ENCODE peak calls at places on chromosomes 11 and 22, in six cellular contexts. Q is AG09309, P is nephron progenitor cell, O is endodermal cell, F is pancreas, I is OCI-LY7. J is an unnamed sample.
A peak's percentile ranks its signal among the peaks of the same experiment; 100 is the strongest.

GRCh38 chr11:128819198-128819597 is 47.9 kb downstream of the KCNJ1 start:
- DNase-seq in P (no peak), F (no peak), I (no peak), Q (no peak), O (no peak), J (no peak)

GRCh38 chr11:8338138-8338537 is 74.5 kb upstream of the LMO1 start:
- DNase-seq in I (peak; percentile 21), F (peak; percentile 23), P (peak; percentile 74), O (peak; percentile 93), Q (no peak), J (peak; percentile 19)

GRCh38 chr11:119109843-119110242 is 2.7 kb downstream of the C2CD2L start:
- DNase-seq in O (no peak), P (no peak), Q (no peak), I (no peak), F (no peak), J (no peak)

GRCh38 chr11:45913514-45913913 is 4.2 kb downstream of the PEX16 start:
- DNase-seq in F (no peak), Q (no peak), I (no peak), P (no peak), O (no peak), J (no peak)

GRCh38 chr11:66745356-66746235 is 16.6 kb upstream of the SPTBN2 start:
- DNase-seq in O (no peak), P (peak; percentile 16), F (no peak), I (peak; percentile 81), Q (no peak), J (no peak)

GRCh38 chr22:49761836-49762235 is 65.8 kb downstream of the BRD1 start:
- DNase-seq in Q (no peak), P (no peak), O (no peak), I (no peak), F (no peak), J (no peak)

GRCh38 chr11:67410369-67410831 is 5.1 kb upstream of the CARNS1 start:
- DNase-seq in O (no peak), F (no peak), I (no peak), P (no peak), Q (no peak), J (no peak)

GRCh38 chr22:21970800-21971617 is 11.6 kb downstream of the TOP3B start:
- DNase-seq in F (no peak), I (no peak), O (no peak), Q (no peak), P (no peak), J (no peak)

GRCh38 chr22:19143967-19144400 is 467 bp downstream of the ESS2 start:
- DNase-seq in F (no peak), I (peak; percentile 17), Q (no peak), P (no peak), O (no peak), J (no peak)

GRCh38 chr22:38614331-38615122 is 41.7 kb downstream of the FAM227A start:
- DNase-seq in I (no peak), P (no peak), F (no peak), Q (no peak), O (no peak), J (no peak)

GRCh38 chr22:42773161-42773560 is 52.5 kb upstream of the A4GALT start:
- DNase-seq in F (no peak), I (peak; percentile 34), O (peak; percentile 67), P (no peak), Q (no peak), J (no peak)

GRCh38 chr22:23553438-23553837 is 26.7 kb downstream of the IGLL1 start:
- DNase-seq in P (no peak), I (no peak), O (no peak), F (no peak), Q (no peak), J (no peak)

GRCh38 chr11:1669546-1670218 is 27.3 kb upstream of the KRTAP5-6 start:
- DNase-seq in Q (no peak), P (no peak), F (no peak), O (no peak), I (no peak), J (no peak)

GRCh38 chr11:6992457-6993431 is 27.4 kb downstream of the ZNF214 start:
- DNase-seq in I (no peak), Q (peak; percentile 84), F (no peak), O (no peak), P (no peak), J (peak; percentile 94)

GRCh38 chr22:48536691-48537591 is 1290.7 kb downstream of the BRD1 start:
- DNase-seq in F (peak; percentile 67), O (no peak), P (no peak), I (no peak), Q (no peak), J (no peak)

GRCh38 chr22:45880732-45881523 is 96.0 kb downstream of the WNT7B start:
- DNase-seq in O (peak; percentile 52), P (peak; percentile 46), Q (no peak), F (no peak), I (no peak), J (no peak)
- TF ChIP-seq CTCF in O (no peak), P (peak; percentile 7), Q (no peak), F (no peak), I (no peak), J (no peak)

GRCh38 chr11:17353228-17354021 is 1.8 kb downstream of the NCR3LG1 start:
- DNase-seq in F (peak; percentile 59), P (peak; percentile 75), I (peak; percentile 69), Q (no peak), O (peak; percentile 91), J (peak; percentile 79)

GRCh38 chr11:17351510-17352176 is at the start of gene NCR3LG1:
- DNase-seq in O (peak; percentile 78), P (peak; percentile 51), I (peak; percentile 42), F (peak; percentile 29), Q (no peak), J (peak; percentile 67)

GRCh38 chr11:17352925-17353227 is 1.3 kb downstream of the NCR3LG1 start:
- DNase-seq in Q (no peak), F (peak; percentile 25), O (peak; percentile 66), P (peak; percentile 22), I (peak; percentile 65), J (no peak)

GRCh38 chr11:17350455-17351170 is 987 bp upstream of the NCR3LG1 start:
- DNase-seq in O (no peak), I (no peak), P (no peak), F (no peak), Q (no peak), J (no peak)

GRCh38 chr11:17351171-17351509 is 460 bp upstream of the NCR3LG1 start:
- DNase-seq in O (no peak), F (no peak), Q (no peak), P (no peak), I (no peak), J (no peak)
- TF ChIP-seq CTCF in O (peak; percentile 60), F (no peak), Q (peak; percentile 25), P (no peak), I (peak; percentile 55), J (no peak)

GRCh38 chr11:35262735-35263134 is 123.8 kb downstream of the CD44 start:
- DNase-seq in I (no peak), P (no peak), O (no peak), F (no peak), Q (no peak), J (no peak)

GRCh38 chr11:35257287-35257686 is 118.3 kb downstream of the CD44 start:
- DNase-seq in O (no peak), F (no peak), I (no peak), Q (no peak), P (no peak), J (no peak)

GRCh38 chr11:35259529-35259928 is 120.6 kb downstream of the CD44 start:
- DNase-seq in F (no peak), P (no peak), I (no peak), O (no peak), Q (no peak), J (no peak)

GRCh38 chr11:35260342-35260985 is 121.5 kb downstream of the CD44 start:
- DNase-seq in F (no peak), I (no peak), O (no peak), Q (peak; percentile 54), P (no peak), J (peak; percentile 90)

GRCh38 chr11:35261197-35261596 is 122.2 kb downstream of the CD44 start:
- DNase-seq in O (no peak), F (no peak), I (no peak), Q (no peak), P (no peak), J (no peak)
- TF ChIP-seq CTCF in O (no peak), F (no peak), I (no peak), Q (no peak), P (no peak), J (no peak)

GRCh38 chr11:16295592-16295991 is 60.8 kb downstream of the SOX6 start:
- DNase-seq in Q (no peak), O (no peak), I (no peak), F (no peak), P (no peak), J (no peak)
- TF ChIP-seq CTCF in Q (no peak), O (no peak), I (no peak), F (no peak), P (no peak), J (no peak)

DNA sequence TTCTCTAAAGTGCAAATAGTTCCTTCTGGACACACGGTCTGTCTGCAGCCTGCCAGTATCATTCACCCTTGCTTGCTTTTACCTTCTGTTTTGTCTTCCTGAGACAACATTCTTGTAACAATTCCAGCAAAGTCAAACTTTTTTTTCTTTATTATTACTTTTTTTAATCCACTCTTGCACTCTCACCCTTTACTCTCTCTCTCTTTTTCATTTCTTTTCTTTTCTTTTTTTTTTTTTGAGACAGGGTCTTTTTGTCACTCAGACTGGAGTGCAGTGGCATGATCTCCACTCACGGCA is 53.7 kb downstream of the MCHR1 start:
- DNase-seq in P (no peak), Q (no peak), F (no peak), O (no peak), I (no peak), J (no peak)
- TF ChIP-seq CTCF in P (no peak), Q (no peak), F (no peak), O (peak; percentile 15), I (peak; percentile 3), J (no peak)

DNA sequence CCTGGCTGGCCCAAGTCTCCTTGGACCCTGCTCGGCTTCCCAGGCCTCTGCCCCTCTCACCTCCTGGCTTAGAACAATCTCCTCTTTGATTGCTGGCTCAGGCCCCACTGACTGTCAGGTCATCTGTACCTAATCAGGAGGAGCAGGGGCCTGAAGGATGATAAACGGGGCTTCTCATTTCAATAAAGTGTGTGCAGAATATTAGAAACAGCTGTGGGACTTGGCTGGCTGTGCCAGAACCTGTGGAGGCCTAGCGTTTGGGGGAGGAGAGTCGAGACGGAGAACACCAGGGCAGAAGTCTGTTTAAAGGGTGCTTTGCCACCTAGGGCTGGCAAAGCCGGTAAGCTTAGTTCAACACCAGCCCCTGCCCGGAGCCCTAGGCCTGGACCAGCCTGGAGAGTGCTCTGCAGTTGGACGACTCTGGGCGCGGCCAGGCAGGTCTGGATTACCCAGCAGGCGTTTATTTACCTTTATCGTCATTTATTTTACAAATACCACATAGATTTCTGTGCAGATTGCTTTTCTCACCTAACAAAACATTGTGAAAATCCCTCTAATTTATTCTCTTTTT is 10.1 kb upstream of the VSIG10L2 start:
- DNase-seq in Q (no peak), O (no peak), P (no peak), F (no peak), I (no peak), J (no peak)
- TF ChIP-seq CTCF in Q (no peak), O (no peak), P (no peak), F (no peak), I (no peak), J (no peak)

GRCh38 chr11:11987503-11988022 is 20.9 kb downstream of the DKK3 start:
- DNase-seq in F (no peak), O (peak; percentile 75), I (peak; percentile 5), Q (no peak), P (no peak), J (peak; percentile 55)
- TF ChIP-seq CTCF in F (no peak), O (peak; percentile 67), I (peak; percentile 61), Q (peak; percentile 52), P (peak; percentile 35), J (peak; percentile 44)